ENCODE peak calls at places on chromosomes 1 and 21, in nine cellular contexts. One of them, this sample, is unnamed.

GRCh38 chr1:160522622-160523345 is at the start of gene SLAMF6:
- DNase-seq in right cardiac atrium: no peak
- DNase-seq in AG04450: no peak
- DNase-seq in iPS DF 6.9: no peak
- DNase-seq in lower lobe of right lung: no peak
- DNase-seq in colonic mucosa: peak; percentile 64
- DNase-seq in mesenchymal stem cell: no peak
- DNase-seq in RWPE1: no peak
- DNase-seq in right lobe of liver: no peak
- DNase-seq in this sample: no peak

GRCh38 chr1:55040083-55040952 is 970 bp downstream of the PCSK9 start:
- DNase-seq in right cardiac atrium: no peak
- DNase-seq in AG04450: no peak
- DNase-seq in iPS DF 6.9: no peak
- DNase-seq in lower lobe of right lung: no peak
- DNase-seq in colonic mucosa: peak; percentile 42
- DNase-seq in mesenchymal stem cell: no peak
- DNase-seq in RWPE1: no peak
- DNase-seq in right lobe of liver: no peak
- DNase-seq in this sample: no peak

GRCh38 chr1:220527279-220528048 is 472 bp upstream of the MARK1 start:
- DNase-seq in right cardiac atrium: peak; percentile 78
- DNase-seq in AG04450: no peak
- DNase-seq in iPS DF 6.9: no peak
- DNase-seq in lower lobe of right lung: no peak
- DNase-seq in colonic mucosa: peak; percentile 79
- DNase-seq in mesenchymal stem cell: peak; percentile 12
- DNase-seq in RWPE1: no peak
- DNase-seq in right lobe of liver: no peak
- DNase-seq in this sample: peak; percentile 44

GRCh38 chr1:9559673-9560072 is 20.4 kb downstream of the SLC25A33 start:
- DNase-seq in right cardiac atrium: no peak
- DNase-seq in AG04450: no peak
- DNase-seq in iPS DF 6.9: no peak
- DNase-seq in lower lobe of right lung: no peak
- DNase-seq in colonic mucosa: no peak
- DNase-seq in mesenchymal stem cell: no peak
- DNase-seq in RWPE1: no peak
- DNase-seq in right lobe of liver: no peak
- DNase-seq in this sample: no peak

GRCh38 chr1:41418868-41419583 is 57.8 kb downstream of the FOXO6 start:
- DNase-seq in right cardiac atrium: peak; percentile 93
- DNase-seq in AG04450: peak; percentile 65
- DNase-seq in iPS DF 6.9: no peak
- DNase-seq in lower lobe of right lung: peak; percentile 77
- DNase-seq in colonic mucosa: peak; percentile 85
- DNase-seq in mesenchymal stem cell: peak; percentile 73
- DNase-seq in RWPE1: peak; percentile 95
- DNase-seq in right lobe of liver: no peak
- DNase-seq in this sample: peak; percentile 48

GRCh38 chr1:211507365-211507764 is 15.4 kb upstream of the RD3 start:
- DNase-seq in right cardiac atrium: no peak
- DNase-seq in AG04450: no peak
- DNase-seq in iPS DF 6.9: no peak
- DNase-seq in lower lobe of right lung: no peak
- DNase-seq in colonic mucosa: no peak
- DNase-seq in mesenchymal stem cell: no peak
- DNase-seq in RWPE1: no peak
- DNase-seq in right lobe of liver: no peak
- DNase-seq in this sample: no peak

GRCh38 chr21:17560377-17560776 is 47.5 kb downstream of the CXADR start:
- DNase-seq in right cardiac atrium: no peak
- DNase-seq in AG04450: no peak
- DNase-seq in iPS DF 6.9: no peak
- DNase-seq in lower lobe of right lung: no peak
- DNase-seq in colonic mucosa: no peak
- DNase-seq in mesenchymal stem cell: no peak
- DNase-seq in RWPE1: no peak
- DNase-seq in right lobe of liver: no peak
- DNase-seq in this sample: no peak

GRCh38 chr1:38870996-38871395 is 2.2 kb downstream of the MYCBP start:
- DNase-seq in right cardiac atrium: no peak
- DNase-seq in AG04450: no peak
- DNase-seq in iPS DF 6.9: no peak
- DNase-seq in lower lobe of right lung: no peak
- DNase-seq in colonic mucosa: no peak
- DNase-seq in mesenchymal stem cell: no peak
- DNase-seq in RWPE1: no peak
- DNase-seq in right lobe of liver: no peak
- DNase-seq in this sample: no peak

GRCh38 chr1:113929750-113930498 is 800 bp downstream of the HIPK1 start:
- DNase-seq in right cardiac atrium: peak; percentile 81
- DNase-seq in AG04450: no peak
- DNase-seq in iPS DF 6.9: no peak
- DNase-seq in lower lobe of right lung: peak; percentile 78
- DNase-seq in colonic mucosa: peak; percentile 68
- DNase-seq in mesenchymal stem cell: no peak
- DNase-seq in RWPE1: peak; percentile 30
- DNase-seq in right lobe of liver: peak; percentile 63
- DNase-seq in this sample: peak; percentile 62

GRCh38 chr1:46757256-46757955 is 38.5 kb upstream of the EFCAB14 start:
- DNase-seq in right cardiac atrium: no peak
- DNase-seq in AG04450: no peak
- DNase-seq in iPS DF 6.9: peak; percentile 20
- DNase-seq in lower lobe of right lung: peak; percentile 78
- DNase-seq in colonic mucosa: no peak
- DNase-seq in mesenchymal stem cell: no peak
- DNase-seq in RWPE1: peak; percentile 61
- DNase-seq in right lobe of liver: no peak
- DNase-seq in this sample: peak; percentile 89

GRCh38 chr1:183956559-183957188 is 80.9 kb downstream of the COLGALT2 start:
- DNase-seq in right cardiac atrium: no peak
- DNase-seq in AG04450: peak; percentile 41
- DNase-seq in iPS DF 6.9: no peak
- DNase-seq in lower lobe of right lung: no peak
- DNase-seq in colonic mucosa: no peak
- DNase-seq in mesenchymal stem cell: peak; percentile 91
- DNase-seq in RWPE1: peak; percentile 38
- DNase-seq in right lobe of liver: no peak
- DNase-seq in this sample: no peak

GRCh38 chr1:64601207-64601606 is 131.3 kb downstream of the CACHD1 start:
- DNase-seq in right cardiac atrium: no peak
- DNase-seq in AG04450: no peak
- DNase-seq in iPS DF 6.9: no peak
- DNase-seq in lower lobe of right lung: no peak
- DNase-seq in colonic mucosa: no peak
- DNase-seq in mesenchymal stem cell: no peak
- DNase-seq in RWPE1: no peak
- DNase-seq in right lobe of liver: no peak
- DNase-seq in this sample: no peak

GRCh38 chr21:17045214-17045835 is 467.5 kb upstream of the CXADR start:
- DNase-seq in right cardiac atrium: no peak
- DNase-seq in AG04450: peak; percentile 4
- DNase-seq in iPS DF 6.9: no peak
- DNase-seq in lower lobe of right lung: no peak
- DNase-seq in colonic mucosa: no peak
- DNase-seq in mesenchymal stem cell: peak; percentile 11
- DNase-seq in RWPE1: no peak
- DNase-seq in right lobe of liver: no peak
- DNase-seq in this sample: no peak

GRCh38 chr1:60149254-60149653 is 75.7 kb upstream of the C1orf87 start:
- DNase-seq in right cardiac atrium: peak; percentile 80
- DNase-seq in AG04450: no peak
- DNase-seq in iPS DF 6.9: no peak
- DNase-seq in lower lobe of right lung: no peak
- DNase-seq in colonic mucosa: peak; percentile 72
- DNase-seq in mesenchymal stem cell: no peak
- DNase-seq in RWPE1: no peak
- DNase-seq in right lobe of liver: peak; percentile 16
- DNase-seq in this sample: peak; percentile 5

GRCh38 chr1:244112646-244113045 is 61.6 kb downstream of the ZBTB18 start:
- DNase-seq in right cardiac atrium: no peak
- DNase-seq in AG04450: peak; percentile 29
- DNase-seq in iPS DF 6.9: no peak
- DNase-seq in lower lobe of right lung: no peak
- DNase-seq in colonic mucosa: no peak
- DNase-seq in mesenchymal stem cell: peak; percentile 32
- DNase-seq in RWPE1: no peak
- DNase-seq in right lobe of liver: no peak
- DNase-seq in this sample: no peak

DNA sequence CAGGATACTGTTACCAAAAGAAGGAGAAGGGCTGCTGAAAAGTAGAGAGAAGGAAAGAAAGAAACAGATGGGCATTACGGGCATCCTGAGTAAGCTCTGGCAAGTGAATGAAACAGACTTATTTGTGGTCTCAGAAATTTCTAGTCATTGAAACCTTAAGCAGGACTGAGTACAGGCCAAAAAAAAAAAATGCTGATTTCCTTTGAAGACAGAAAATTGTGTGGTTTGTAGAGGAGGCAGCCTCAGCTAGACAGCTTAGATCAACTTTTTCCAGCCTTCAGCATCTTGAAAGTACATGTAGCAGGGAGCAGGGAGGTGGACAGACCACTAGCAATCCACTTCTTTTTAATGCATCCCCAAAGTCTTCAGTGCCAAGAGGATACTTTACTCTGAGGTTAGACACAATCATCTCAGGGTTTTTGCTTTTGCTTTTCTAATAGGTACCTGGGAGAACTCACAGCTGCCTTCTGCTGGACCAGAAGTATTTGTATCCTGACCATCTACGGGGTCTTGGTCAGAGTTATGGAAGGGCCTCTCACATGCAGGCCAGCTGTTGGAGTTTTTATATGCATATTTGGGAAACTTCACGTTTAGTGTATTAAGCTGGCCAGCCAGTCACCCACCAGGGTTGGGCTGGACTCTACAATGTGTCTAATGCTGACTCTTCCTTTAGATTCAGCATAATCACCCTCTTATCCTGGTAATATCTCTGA is 10.6 kb upstream of the CAPZB start:
- DNase-seq in right cardiac atrium: no peak
- DNase-seq in AG04450: peak; percentile 54
- DNase-seq in iPS DF 6.9: no peak
- DNase-seq in lower lobe of right lung: no peak
- DNase-seq in colonic mucosa: no peak
- DNase-seq in mesenchymal stem cell: no peak
- DNase-seq in RWPE1: no peak
- DNase-seq in right lobe of liver: no peak
- DNase-seq in this sample: no peak
- H3K27ac ChIP-seq in right cardiac atrium: peak overlapping the region; percentile 61
- H3K27ac ChIP-seq in AG04450: peak overlapping the region; percentile 49
- H3K27ac ChIP-seq in iPS DF 6.9: no peak overlapping the region
- H3K27ac ChIP-seq in lower lobe of right lung: peak overlapping the region; percentile 51
- H3K27ac ChIP-seq in colonic mucosa: no peak overlapping the region
- H3K27ac ChIP-seq in mesenchymal stem cell: no peak overlapping the region
- H3K27ac ChIP-seq in RWPE1: no peak overlapping the region
- H3K27ac ChIP-seq in right lobe of liver: no peak overlapping the region
- H3K27ac ChIP-seq in this sample: no peak overlapping the region

DNA sequence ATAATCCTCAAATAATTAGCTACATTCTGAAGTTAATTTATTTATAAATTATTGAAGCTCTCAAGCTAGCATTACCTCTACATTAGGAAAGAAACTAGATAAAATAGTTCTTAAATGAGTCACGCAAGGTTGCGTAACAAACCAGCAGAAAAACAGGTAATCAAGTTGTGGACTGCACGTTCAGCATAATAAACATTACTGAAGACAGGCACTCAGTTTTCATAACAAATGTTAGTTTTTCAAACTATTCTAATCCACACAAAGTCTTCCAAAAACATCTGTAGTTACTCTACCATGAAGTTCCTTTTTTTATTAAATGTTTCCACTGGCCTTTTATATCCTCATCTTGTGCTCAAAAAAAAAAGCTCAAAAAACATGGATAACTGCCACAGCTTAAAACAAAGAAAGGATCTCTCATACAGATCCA is 1.3 kb downstream of the TOR1AIP2 start:
- DNase-seq in right cardiac atrium: no peak
- DNase-seq in AG04450: no peak
- DNase-seq in iPS DF 6.9: no peak
- DNase-seq in lower lobe of right lung: no peak
- DNase-seq in colonic mucosa: peak; percentile 23
- DNase-seq in mesenchymal stem cell: peak; percentile 50
- DNase-seq in RWPE1: peak; percentile 40
- DNase-seq in right lobe of liver: no peak
- DNase-seq in this sample: no peak
- H3K27ac ChIP-seq in right cardiac atrium: no peak overlapping the region
- H3K27ac ChIP-seq in AG04450: no peak overlapping the region
- H3K27ac ChIP-seq in iPS DF 6.9: no peak overlapping the region
- H3K27ac ChIP-seq in lower lobe of right lung: peak overlapping the region; percentile 79
- H3K27ac ChIP-seq in colonic mucosa: peak overlapping the region; percentile 58
- H3K27ac ChIP-seq in mesenchymal stem cell: no peak overlapping the region
- H3K27ac ChIP-seq in RWPE1: no peak overlapping the region
- H3K27ac ChIP-seq in right lobe of liver: peak overlapping the region; percentile 90
- H3K27ac ChIP-seq in this sample: peak overlapping the region; percentile 51

DNA sequence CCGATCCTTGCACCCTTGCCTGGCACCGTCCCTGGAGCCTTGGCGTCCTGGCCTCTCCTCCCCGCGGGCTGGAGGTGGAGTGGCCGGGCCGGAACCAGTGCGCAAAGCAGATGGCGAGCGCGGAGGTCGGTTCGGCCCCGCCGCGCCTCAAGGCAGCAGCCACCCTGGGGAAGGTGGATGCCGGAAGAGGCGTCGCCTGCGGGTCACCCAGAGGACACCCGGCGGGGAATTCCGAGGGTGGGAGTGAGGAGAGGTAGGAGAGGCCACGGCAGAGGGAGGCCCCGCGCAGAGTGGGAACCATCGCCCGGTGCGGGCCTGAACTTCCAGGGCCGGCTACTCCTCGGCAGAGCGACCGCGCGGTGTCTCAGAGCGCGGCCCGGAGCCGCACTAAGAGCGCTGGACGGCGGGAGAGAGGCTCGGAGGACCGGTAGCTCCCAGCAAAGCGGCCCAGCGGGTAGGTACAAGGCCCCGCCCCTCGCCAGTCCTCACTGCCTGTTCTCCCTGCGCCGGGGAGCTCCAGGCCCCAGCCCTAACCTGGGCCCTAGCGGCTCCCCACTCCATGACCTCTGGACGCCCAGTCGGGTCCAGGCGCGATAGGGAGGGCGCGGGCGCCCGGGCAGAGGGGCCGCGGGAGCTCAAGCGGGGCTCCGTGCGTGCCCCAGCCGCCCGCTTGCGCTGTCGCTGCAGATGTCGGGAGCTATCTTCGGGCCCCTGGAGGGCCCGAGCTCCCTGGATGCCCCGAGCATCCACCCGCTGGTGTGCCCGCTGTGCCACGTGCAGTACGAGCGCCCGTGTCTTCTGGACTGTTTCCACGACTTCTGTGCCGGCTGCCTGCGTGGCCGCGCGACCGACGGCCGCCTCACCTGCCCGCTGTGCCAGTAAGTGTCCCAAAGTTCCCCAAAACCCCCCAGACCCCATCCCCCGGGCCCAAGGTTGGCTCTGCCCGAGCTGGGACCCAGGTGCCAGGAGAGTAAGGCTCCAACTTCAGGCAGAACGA is at the start of gene RNF207:
- DNase-seq in right cardiac atrium: peak; percentile 87
- DNase-seq in AG04450: no peak
- DNase-seq in iPS DF 6.9: no peak
- DNase-seq in lower lobe of right lung: peak; percentile 83
- DNase-seq in colonic mucosa: peak; percentile 70
- DNase-seq in mesenchymal stem cell: peak; percentile 53
- DNase-seq in RWPE1: peak; percentile 82
- DNase-seq in right lobe of liver: peak; percentile 87
- DNase-seq in this sample: peak; percentile 72
- H3K27ac ChIP-seq in right cardiac atrium: peak within 1 kb of the TSS; percentile 84
- H3K27ac ChIP-seq in AG04450: peak within 1 kb of the TSS; percentile 57
- H3K27ac ChIP-seq in iPS DF 6.9: no peak within 1 kb of the TSS
- H3K27ac ChIP-seq in lower lobe of right lung: peak within 1 kb of the TSS; percentile 72
- H3K27ac ChIP-seq in colonic mucosa: peak within 1 kb of the TSS; percentile 86
- H3K27ac ChIP-seq in mesenchymal stem cell: no peak within 1 kb of the TSS
- H3K27ac ChIP-seq in RWPE1: peak within 1 kb of the TSS; percentile 82
- H3K27ac ChIP-seq in right lobe of liver: peak within 1 kb of the TSS; percentile 56
- H3K27ac ChIP-seq in this sample: no peak within 1 kb of the TSS

GRCh38 chr1:173669491-173669941 is at the start of gene ANKRD45:
- DNase-seq in right cardiac atrium: peak; percentile 86
- DNase-seq in AG04450: no peak
- DNase-seq in iPS DF 6.9: peak; percentile 66
- DNase-seq in lower lobe of right lung: peak; percentile 68
- DNase-seq in colonic mucosa: no peak
- DNase-seq in mesenchymal stem cell: peak; percentile 35
- DNase-seq in RWPE1: peak; percentile 25
- DNase-seq in right lobe of liver: peak; percentile 43
- DNase-seq in this sample: peak; percentile 37
- H3K27ac ChIP-seq in right cardiac atrium: no peak within 1 kb of the TSS
- H3K27ac ChIP-seq in AG04450: no peak within 1 kb of the TSS
- H3K27ac ChIP-seq in iPS DF 6.9: no peak within 1 kb of the TSS
- H3K27ac ChIP-seq in lower lobe of right lung: no peak within 1 kb of the TSS
- H3K27ac ChIP-seq in colonic mucosa: no peak within 1 kb of the TSS
- H3K27ac ChIP-seq in mesenchymal stem cell: no peak within 1 kb of the TSS
- H3K27ac ChIP-seq in RWPE1: no peak within 1 kb of the TSS
- H3K27ac ChIP-seq in right lobe of liver: no peak within 1 kb of the TSS
- H3K27ac ChIP-seq in this sample: no peak within 1 kb of the TSS

This sample was measured in thyroid gland.